ENCODE peak calls at places on chromosomes 11 and 22, in eight cellular contexts. L, K, V, A, G, C, E and B are unnamed samples.

GRCh38 chr11:128915148-128915519 is 24.0 kb downstream of the KCNJ5 start:
- DNase-seq in V (no peak), L (no peak), A (no peak), E (no peak), G (no peak), K (no peak), C (no peak), B (peak; percentile 7)

GRCh38 chr22:23225724-23226496 is 45.6 kb downstream of the BCR start:
- DNase-seq in A (no peak), K (no peak), C (peak; percentile 82), G (no peak), E (peak; percentile 59), V (no peak), L (no peak), B (peak; percentile 62)

GRCh38 chr22:48750826-48751440 is 1076.7 kb downstream of the BRD1 start:
- DNase-seq in E (no peak), K (no peak), C (no peak), G (no peak), A (no peak), L (peak; percentile 29), V (no peak), B (no peak)

GRCh38 chr11:62552931-62553838 is 6.6 kb upstream of the AHNAK start:
- DNase-seq in V (peak; percentile 48), K (peak; percentile 82), G (peak; percentile 88), A (no peak), E (peak; percentile 98), C (peak; percentile 98), L (peak; percentile 89), B (peak; percentile 86)

GRCh38 chr22:45083659-45084305 is 74.0 kb upstream of the PHF21B start:
- DNase-seq in E (peak; percentile 86), L (no peak), G (no peak), V (no peak), K (no peak), A (no peak), C (peak; percentile 76), B (no peak)

GRCh38 chr11:120061036-120061760 is 76.7 kb downstream of the TRIM29 start:
- DNase-seq in V (no peak), G (no peak), L (no peak), E (peak; percentile 63), A (no peak), C (no peak), K (peak; percentile 28), B (no peak)

GRCh38 chr11:68890490-68891231 is 13.0 kb downstream of the MRPL21 start:
- DNase-seq in V (no peak), C (no peak), E (peak; percentile 87), K (no peak), L (peak; percentile 55), A (no peak), G (no peak), B (peak; percentile 90)

GRCh38 chr22:32701021-32701420 is 100.5 kb upstream of the TIMP3 start:
- DNase-seq in G (no peak), L (no peak), K (no peak), E (peak; percentile 44), C (no peak), A (no peak), V (no peak), B (no peak)

GRCh38 chr22:49566693-49567092 is 261.0 kb downstream of the BRD1 start:
- DNase-seq in E (no peak), C (no peak), V (peak; percentile 2), A (no peak), K (no peak), L (peak; percentile 22), G (no peak), B (no peak)

GRCh38 chr11:10263929-10264328 is 30.1 kb downstream of the SBF2 start:
- DNase-seq in A (no peak), V (no peak), C (peak; percentile 34), K (no peak), E (peak; percentile 89), G (no peak), L (no peak), B (no peak)

GRCh38 chr11:20221546-20221945 is 61.3 kb upstream of the DBX1 start:
- DNase-seq in V (no peak), E (no peak), K (no peak), C (no peak), A (no peak), L (no peak), G (no peak), B (no peak)

GRCh38 chr22:49997221-49997599 is 15.4 kb downstream of the IL17REL start:
- DNase-seq in E (no peak), A (no peak), V (no peak), L (peak; percentile 47), C (no peak), K (no peak), G (no peak), B (no peak)

GRCh38 chr22:22099194-22099486 is 116.6 kb upstream of the TOP3B start:
- DNase-seq in A (no peak), L (no peak), G (no peak), C (no peak), K (no peak), E (no peak), V (no peak), B (no peak)

GRCh38 chr11:65560555-65561418 is 2.6 kb upstream of the LTBP3 start:
- DNase-seq in E (peak; percentile 87), K (peak; percentile 72), V (no peak), A (no peak), L (peak; percentile 88), C (peak; percentile 56), G (peak; percentile 83), B (peak; percentile 70)

GRCh38 chr11:72263363-72263762 is 19.4 kb upstream of the PHOX2A start:
- DNase-seq in L (no peak), C (peak; percentile 51), G (no peak), E (peak; percentile 77), V (no peak), A (no peak), K (no peak), B (no peak)

GRCh38 chr11:17799147-17799546 is 64.6 kb downstream of the KCNC1 start:
- DNase-seq in A (no peak), L (no peak), C (no peak), K (no peak), E (no peak), V (no peak), G (no peak), B (no peak)

GRCh38 chr11:119520400-119520799 is 97.4 kb upstream of the THY1 start:
- DNase-seq in E (no peak), G (no peak), A (no peak), L (peak; percentile 75), K (no peak), V (no peak), C (no peak), B (no peak)

GRCh38 chr22:17540481-17540880 is 22.8 kb upstream of the SLC25A18 start:
- DNase-seq in C (no peak), E (no peak), V (no peak), A (no peak), K (no peak), L (peak; percentile 78), G (peak; percentile 60), B (no peak)

GRCh38 chr22:50061141-50061823 is 3.2 kb upstream of the TTLL8 start:
- DNase-seq in L (peak; percentile 28), K (no peak), A (no peak), C (no peak), G (no peak), V (no peak), E (no peak), B (no peak)

GRCh38 chr11:119355091-119355843 is 8.8 kb upstream of the MFRP start:
- DNase-seq in E (no peak), L (no peak), A (no peak), K (no peak), V (no peak), G (no peak), C (no peak), B (no peak)

GRCh38 chr11:22884268-22884667 is 24.0 kb upstream of the CCDC179 start:
- DNase-seq in V (no peak), K (no peak), C (no peak), A (no peak), L (no peak), G (no peak), E (no peak), B (no peak)

GRCh38 chr11:102284008-102284407 is 33.3 kb upstream of the BIRC3 start:
- DNase-seq in A (no peak), K (no peak), C (no peak), V (no peak), E (no peak), L (no peak), G (no peak), B (no peak)

GRCh38 chr11:102276302-102277182 is 40.7 kb upstream of the BIRC3 start:
- DNase-seq in C (no peak), V (no peak), L (no peak), K (no peak), E (peak; percentile 52), A (no peak), G (no peak), B (no peak)

GRCh38 chr11:102283088-102283487 is 34.2 kb upstream of the BIRC3 start:
- DNase-seq in G (no peak), V (no peak), A (no peak), K (no peak), E (peak; percentile 75), L (no peak), C (no peak), B (no peak)

GRCh38 chr11:102279641-102280170 is 37.6 kb upstream of the BIRC3 start:
- DNase-seq in E (peak; percentile 62), K (no peak), V (no peak), C (peak; percentile 63), A (no peak), L (no peak), G (peak; percentile 38), B (no peak)

GRCh38 chr11:102280237-102280833 is 36.9 kb upstream of the BIRC3 start:
- DNase-seq in E (no peak), C (no peak), L (no peak), G (peak; percentile 36), K (peak; percentile 11), A (no peak), V (no peak), B (no peak)
- H3K27ac ChIP-seq in E (no peak overlapping the region), C (no peak overlapping the region), L (no peak overlapping the region), G (peak overlapping the region; percentile 11), K (no peak overlapping the region), A (no peak overlapping the region), V (no peak overlapping the region), B (no peak overlapping the region)

DNA sequence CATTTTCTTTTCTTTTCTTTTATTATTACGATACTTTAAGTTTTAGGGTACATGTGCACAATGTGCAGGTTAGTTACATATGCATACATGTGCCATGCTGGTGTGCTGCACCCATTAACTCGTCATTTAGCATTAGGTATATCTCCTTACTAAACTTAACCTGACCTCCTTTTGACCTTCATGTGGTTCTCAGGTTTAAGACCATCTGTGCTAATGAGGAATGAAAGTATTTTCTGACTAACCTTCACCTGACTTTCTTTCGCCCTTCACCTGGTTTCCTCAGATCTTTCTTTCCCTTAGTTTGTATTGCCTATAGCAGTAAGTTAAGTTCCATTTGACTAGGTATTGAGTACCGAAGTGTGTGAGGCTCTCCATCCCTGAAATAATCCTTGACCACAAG is 6.5 kb downstream of the EXPH5 start:
- DNase-seq in V (no peak), A (no peak), C (no peak), L (no peak), K (no peak), G (no peak), E (no peak), B (no peak)
- H3K4me3 ChIP-seq in V (no peak overlapping the region), A (no peak overlapping the region), C (no peak overlapping the region), L (no peak overlapping the region), K (no peak overlapping the region), G (no peak overlapping the region), E (no peak overlapping the region), B (no peak overlapping the region)

GRCh38 chr11:47253660-47254059 is 4.1 kb upstream of the NR1H3 start:
- DNase-seq in E (no peak), C (no peak), A (no peak), L (no peak), K (no peak), V (no peak), G (no peak), B (no peak)
- H3K27ac ChIP-seq in E (no peak overlapping the region), C (no peak overlapping the region), A (no peak overlapping the region), L (no peak overlapping the region), K (no peak overlapping the region), V (no peak overlapping the region), G (no peak overlapping the region), B (peak overlapping the region; percentile 85)

GRCh38 chr22:37561209-37562048 is 1.1 kb downstream of the CDC42EP1 start:
- DNase-seq in E (peak; percentile 84), G (peak; percentile 96), L (peak; percentile 98), A (peak; percentile 79), V (peak; percentile 71), C (peak; percentile 84), K (peak; percentile 87), B (peak; percentile 93)
- H3K4me3 ChIP-seq in E (peak overlapping the region; percentile 96), G (peak overlapping the region; percentile 64), L (peak overlapping the region; percentile 85), A (peak overlapping the region; percentile 85), V (no peak overlapping the region), C (peak overlapping the region; percentile 87), K (peak overlapping the region; percentile 59), B (peak overlapping the region; percentile 82)